ENCODE peak calls at places on chromosomes 16 and 17, in nine cellular contexts. J, P, H, O, L, B, S, Y and W are unnamed samples.

GRCh38 chr17:1197781-1198490 is 18.2 kb upstream of the ABR start:
- DNase-seq in J (peak; percentile 81), O (no peak), L (peak; percentile 82), S (peak; percentile 70), B (peak; percentile 88), Y (no peak), P (no peak), H (peak; percentile 82), W (peak; percentile 30)

GRCh38 chr17:33234930-33235685 is 58.0 kb downstream of the ASIC2 start:
- DNase-seq in J (peak; percentile 73), Y (peak; percentile 97), S (peak; percentile 59), L (peak; percentile 27), H (peak; percentile 36), O (no peak), B (peak; percentile 76), P (no peak), W (no peak)

GRCh38 chr16:57797526-57798266 is 4.6 kb downstream of the KIFC3 start:
- DNase-seq in O (peak; percentile 92), L (no peak), P (no peak), S (peak; percentile 73), J (no peak), H (no peak), B (no peak), Y (no peak), W (no peak)

GRCh38 chr16:67718668-67719047 is 458 bp downstream of the GFOD2 start:
- DNase-seq in S (no peak), H (peak; percentile 11), B (no peak), Y (no peak), P (no peak), L (no peak), J (no peak), O (peak; percentile 37), W (no peak)

GRCh38 chr17:52106638-52107261 is 51.8 kb downstream of the CA10 start:
- DNase-seq in H (peak; percentile 33), S (no peak), Y (peak; percentile 5), B (peak; percentile 23), J (no peak), O (peak; percentile 49), L (no peak), P (peak; percentile 44), W (peak; percentile 61)

GRCh38 chr16:89598199-89598598 is 15.2 kb upstream of the DPEP1 start:
- DNase-seq in B (no peak), P (no peak), H (no peak), Y (no peak), L (no peak), J (no peak), S (no peak), O (peak; percentile 60), W (no peak)

GRCh38 chr17:10292057-10292931 is 80.5 kb downstream of the MYH13 start:
- DNase-seq in J (no peak), S (no peak), Y (no peak), L (peak; percentile 59), B (no peak), H (peak; percentile 11), O (peak; percentile 56), P (no peak), W (no peak)

GRCh38 chr16:29994613-29995329 is 646 bp downstream of the HIRIP3 start:
- DNase-seq in P (no peak), L (peak; percentile 50), H (peak; percentile 86), O (peak; percentile 69), J (no peak), Y (peak; percentile 14), S (peak; percentile 84), B (no peak), W (no peak)

GRCh38 chr16:49061315-49061714 is 220.3 kb downstream of the CBLN1 start:
- DNase-seq in B (no peak), Y (no peak), H (no peak), O (no peak), P (no peak), L (peak; percentile 46), S (no peak), J (no peak), W (no peak)

GRCh38 chr16:87334611-87335305 is 17.6 kb upstream of the C16orf95 start:
- DNase-seq in S (no peak), L (no peak), P (no peak), Y (no peak), O (no peak), J (no peak), B (no peak), H (no peak), W (peak; percentile 24)

GRCh38 chr16:54577566-54578180 is 291.1 kb upstream of the IRX3 start:
- DNase-seq in J (no peak), P (no peak), O (peak; percentile 40), L (no peak), B (no peak), Y (no peak), H (no peak), S (no peak), W (no peak)

GRCh38 chr16:51155199-51155607 is 4.1 kb upstream of the SALL1 start:
- DNase-seq in O (peak; percentile 61), Y (peak; percentile 66), H (no peak), L (no peak), B (no peak), J (no peak), S (no peak), P (no peak), W (no peak)

GRCh38 chr17:14201595-14201994 is 35.1 kb downstream of the CDRT15 start:
- DNase-seq in L (no peak), H (peak; percentile 29), Y (no peak), P (no peak), O (no peak), S (no peak), J (no peak), B (no peak), W (no peak)

GRCh38 chr16:48901712-48902374 is 291.9 kb upstream of the N4BP1 start:
- DNase-seq in O (peak; percentile 39), L (no peak), J (no peak), P (no peak), Y (no peak), S (no peak), B (no peak), H (no peak), W (no peak)

GRCh38 chr17:82891911-82892310 is 52.1 kb upstream of the ZNF750 start:
- DNase-seq in P (no peak), H (no peak), Y (no peak), S (no peak), O (no peak), J (no peak), L (no peak), B (no peak), W (no peak)

GRCh38 chr16:6297666-6298435 is 1034.8 kb upstream of the RBFOX1 start:
- DNase-seq in Y (no peak), P (no peak), L (no peak), H (no peak), J (no peak), O (no peak), S (no peak), B (no peak), W (no peak)

GRCh38 chr17:59601130-59601529 is 18.6 kb upstream of the CLTC start:
- DNase-seq in L (no peak), J (no peak), Y (no peak), S (no peak), B (no peak), H (no peak), P (no peak), O (no peak), W (no peak)

GRCh38 chr17:45333702-45334092 is 16.9 kb upstream of the MAP3K14 start:
- DNase-seq in S (no peak), L (no peak), B (no peak), H (peak; percentile 5), P (no peak), Y (no peak), O (no peak), J (no peak), W (no peak)

GRCh38 chr17:3535253-3535995 is 22.2 kb downstream of the TRPV3 start:
- DNase-seq in L (peak; percentile 54), J (no peak), O (peak; percentile 92), P (peak; percentile 61), Y (peak; percentile 64), S (peak; percentile 51), B (peak; percentile 44), H (peak; percentile 57), W (no peak)

GRCh38 chr17:74493381-74493833 is 27.0 kb downstream of the CD300A start:
- DNase-seq in B (peak; percentile 54), J (peak; percentile 21), S (peak; percentile 67), L (peak; percentile 61), O (peak; percentile 79), Y (peak; percentile 35), H (peak; percentile 75), P (peak; percentile 71), W (peak; percentile 60)

DNA sequence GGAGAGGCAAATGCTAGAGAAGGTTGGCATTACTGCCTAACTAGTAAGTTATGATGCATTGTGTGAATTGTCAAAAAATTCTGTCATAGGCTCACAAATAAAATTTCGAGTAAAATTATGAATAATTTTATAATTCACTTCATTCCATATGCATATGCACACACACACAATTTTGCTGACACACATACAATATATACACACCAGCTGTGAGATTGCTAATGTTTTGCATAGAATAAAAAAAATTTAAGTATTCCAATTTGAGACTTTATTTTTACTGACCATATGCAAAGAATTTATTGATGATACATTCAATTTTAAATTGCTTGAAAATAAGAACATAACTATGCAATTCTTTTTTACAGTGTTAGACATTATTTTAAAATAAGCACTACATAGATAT is 6.8 kb upstream of the TMEM100 start:
- DNase-seq in S (no peak), Y (no peak), B (no peak), O (no peak), P (no peak), J (no peak), H (no peak), L (no peak), W (no peak)
- H3K4me3 ChIP-seq in S (no peak overlapping the region), Y (no peak overlapping the region), B (no peak overlapping the region), O (no peak overlapping the region), P (no peak overlapping the region), J (no peak overlapping the region), H (no peak overlapping the region), L (no peak overlapping the region), W (no peak overlapping the region)

GRCh38 chr16:24488045-24488444 is 51.3 kb upstream of the RBBP6 start:
- DNase-seq in P (no peak), S (no peak), L (no peak), Y (no peak), B (no peak), O (no peak), J (no peak), H (no peak), W (no peak)
- H3K4me1 ChIP-seq in P (peaks cover 2% of the 10 kb centered on the region), S (no peaks in the 10 kb centered on the region), L (no peaks in the 10 kb centered on the region), Y (no peaks in the 10 kb centered on the region), B (no peaks in the 10 kb centered on the region), O (no peaks in the 10 kb centered on the region), J (no peaks in the 10 kb centered on the region), H (no peaks in the 10 kb centered on the region), W (peaks cover 6% of the 10 kb centered on the region)

DNA sequence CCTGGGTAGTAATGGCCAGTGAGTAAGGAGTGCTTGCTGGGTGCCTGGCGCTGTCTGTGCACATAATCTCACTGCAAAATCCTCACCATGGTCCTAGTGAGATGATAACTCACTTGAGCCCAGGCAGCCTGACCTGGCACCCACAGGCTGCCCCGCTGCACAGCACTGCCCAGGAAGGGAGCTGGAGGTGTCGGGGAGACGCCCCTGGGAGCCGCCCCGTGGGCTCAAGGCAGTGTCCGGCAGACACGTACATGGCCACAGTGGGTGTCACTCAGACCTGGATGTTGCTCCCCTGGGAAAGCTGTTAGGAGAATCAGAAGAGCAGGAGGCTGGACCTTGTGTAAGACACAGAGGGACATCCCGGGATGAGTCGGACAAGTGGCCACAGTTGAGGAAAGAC is 44.2 kb downstream of the BEAN1 start:
- DNase-seq in H (no peak), B (no peak), S (no peak), L (no peak), O (no peak), J (no peak), P (no peak), Y (no peak), W (peak; percentile 32)
- H3K4me3 ChIP-seq in H (no peak overlapping the region), B (no peak overlapping the region), S (no peak overlapping the region), L (no peak overlapping the region), O (no peak overlapping the region), J (no peak overlapping the region), P (no peak overlapping the region), Y (no peak overlapping the region), W (no peak overlapping the region)

GRCh38 chr17:41786227-41787020 is at the start of gene JUP:
- DNase-seq in O (peak; percentile 100), S (peak; percentile 100), H (peak; percentile 100), P (peak; percentile 99), J (peak; percentile 98), Y (peak; percentile 99), B (peak; percentile 99), L (peak; percentile 99), W (peak; percentile 85)
- H3K4me1 ChIP-seq in O (peaks cover 6% of the 10 kb centered on the region), S (peaks cover 26% of the 10 kb centered on the region), H (peaks cover 44% of the 10 kb centered on the region), P (peaks cover 18% of the 10 kb centered on the region), J (peaks cover 30% of the 10 kb centered on the region), Y (peaks cover 22% of the 10 kb centered on the region), B (peaks cover 13% of the 10 kb centered on the region), L (peaks cover 43% of the 10 kb centered on the region), W (no peaks in the 10 kb centered on the region)